ENCODE peak calls at places on chromosomes 7 and 10, in six cellular contexts. Z is body of pancreas, H is right lobe of liver, L is tibial nerve, Q is spleen, S is heart left ventricle. D is an unnamed sample.
A peak's percentile ranks its signal among the peaks of the same experiment; 100 is the strongest.

GRCh38 chr7:135166338-135166989 is 4.0 kb downstream of the CYREN start:
- DNase-seq in Z (no peak), H (peak; percentile 76), L (no peak), Q (peak; percentile 88), S (no peak), D (peak; percentile 86)

GRCh38 chr10:60955957-60956425 is 12.0 kb upstream of the RHOBTB1 start:
- DNase-seq in Z (no peak), H (no peak), L (no peak), Q (no peak), S (no peak), D (no peak)

GRCh38 chr10:89846276-89846630 is 144.9 kb downstream of the KIF20B start:
- DNase-seq in Z (no peak), H (no peak), L (no peak), Q (no peak), S (no peak), D (no peak)

GRCh38 chr10:59557052-59557451 is 152.6 kb downstream of the SLC16A9 start:
- DNase-seq in Z (peak; percentile 29), H (no peak), L (no peak), Q (no peak), S (no peak), D (no peak)

GRCh38 chr7:42831051-42831952 is 80.6 kb downstream of the C7orf25 start:
- DNase-seq in Z (peak; percentile 65), H (no peak), L (peak; percentile 30), Q (no peak), S (peak; percentile 30), D (peak; percentile 25)

GRCh38 chr10:1247598-1248261 is 191.5 kb downstream of the WDR37 start:
- DNase-seq in Z (no peak), H (no peak), L (no peak), Q (peak; percentile 51), S (no peak), D (peak; percentile 64)

GRCh38 chr10:89283174-89283987 is 18.5 kb upstream of the IFIT2 start:
- DNase-seq in Z (no peak), H (no peak), L (no peak), Q (no peak), S (no peak), D (no peak)

GRCh38 chr10:52308251-52309031 is 5.6 kb upstream of the DKK1 start:
- DNase-seq in Z (peak; percentile 60), H (peak; percentile 60), L (no peak), Q (peak; percentile 74), S (peak; percentile 52), D (peak; percentile 89)

GRCh38 chr7:2567663-2568238 is 9.0 kb downstream of the IQCE start:
- DNase-seq in Z (no peak), H (no peak), L (no peak), Q (no peak), S (peak; percentile 43), D (no peak)

GRCh38 chr10:49197171-49197570 is 9.0 kb upstream of the TMEM273 start:
- DNase-seq in Z (no peak), H (no peak), L (no peak), Q (no peak), S (no peak), D (no peak)
- TF ChIP-seq POLR2A in Z (no peak), H (no peak), L (no peak), Q (no peak), S (no peak), D (no peak)

GRCh38 chr10:112279482-112279881 is 3.7 kb upstream of the TECTB start:
- DNase-seq in Z (no peak), H (no peak), L (no peak), Q (no peak), S (no peak), D (no peak)

GRCh38 chr10:112278871-112279270 is 4.3 kb upstream of the TECTB start:
- DNase-seq in Z (no peak), H (no peak), L (no peak), Q (no peak), S (no peak), D (no peak)

GRCh38 chr10:112274831-112275230 is 8.4 kb upstream of the TECTB start:
- DNase-seq in Z (no peak), H (no peak), L (no peak), Q (no peak), S (no peak), D (no peak)

GRCh38 chr10:112271982-112272381 is 11.2 kb upstream of the TECTB start:
- DNase-seq in Z (no peak), H (no peak), L (no peak), Q (no peak), S (no peak), D (no peak)

GRCh38 chr10:112275512-112276245 is 7.5 kb upstream of the TECTB start:
- DNase-seq in Z (no peak), H (no peak), L (no peak), Q (no peak), S (no peak), D (no peak)
- H3K4me3 ChIP-seq in Z (no peak overlapping the region), H (no peak overlapping the region), L (no peak overlapping the region), Q (no peak overlapping the region), S (no peak overlapping the region), D (no peak overlapping the region)

GRCh38 chr7:7720193-7720592 is 1.8 kb upstream of the RPA3 start:
- DNase-seq in Z (no peak), H (no peak), L (no peak), Q (no peak), S (no peak), D (no peak)
- TF ChIP-seq POLR2A in Z (no peak), H (no peak), L (no peak), Q (no peak), S (no peak), D (no peak)

GRCh38 chr7:30136743-30137485 is 2.1 kb downstream of the MTURN start:
- DNase-seq in Z (no peak), H (no peak), L (no peak), Q (no peak), S (no peak), D (no peak)
- H3K4me3 ChIP-seq in Z (no peak overlapping the region), H (no peak overlapping the region), L (peak overlapping the region; percentile 78), Q (no peak overlapping the region), S (peak overlapping the region; percentile 99), D (no peak overlapping the region)